ENCODE peak calls at places on chromosome 18, in five cellular contexts. Q is HCT116, B is HepG2, Z is GM12878, F is H1. C is an unnamed sample.

GRCh38 chr18:52435301-52435700 is 95.3 kb downstream of the DCC start:
- DNase-seq in Q (no peak), B (no peak), Z (no peak), F (no peak), C (no peak)

GRCh38 chr18:22166070-22166972 is 3.1 kb upstream of the GATA6 start:
- DNase-seq in Q (no peak), B (no peak), Z (no peak), F (peak; percentile 53), C (no peak)

GRCh38 chr18:23281626-23282436 is 146.5 kb downstream of the CABLES1 start:
- DNase-seq in Q (peak; percentile 35), B (no peak), Z (no peak), F (no peak), C (no peak)

GRCh38 chr18:58102020-58102419 is 58.0 kb downstream of the NEDD4L start:
- DNase-seq in Q (no peak), B (no peak), Z (no peak), F (no peak), C (no peak)

GRCh38 chr18:28916436-28916835 is 739.5 kb upstream of the CDH2 start:
- DNase-seq in Q (no peak), B (no peak), Z (no peak), F (no peak), C (no peak)

GRCh38 chr18:28834889-28835288 is 658.0 kb upstream of the CDH2 start:
- DNase-seq in Q (no peak), B (no peak), Z (no peak), F (no peak), C (no peak)

GRCh38 chr18:11909597-11910026 is 1.5 kb upstream of the MPPE1 start:
- DNase-seq in Q (no peak), B (peak; percentile 26), Z (no peak), F (no peak), C (no peak)

GRCh38 chr18:22422909-22423548 is 5.3 kb upstream of the CTAGE1 start:
- DNase-seq in Q (no peak), B (no peak), Z (no peak), F (no peak), C (no peak)

GRCh38 chr18:45509535-45509934 is 105.7 kb upstream of the SLC14A2 start:
- DNase-seq in Q (no peak), B (no peak), Z (no peak), F (no peak), C (no peak)

GRCh38 chr18:73462092-73462491 is 594.3 kb upstream of the NETO1 start:
- DNase-seq in Q (no peak), B (no peak), Z (no peak), F (no peak), C (no peak)

GRCh38 chr18:3119401-3120323 is 100.1 kb downstream of the MYOM1 start:
- DNase-seq in Q (no peak), B (peak; percentile 60), Z (no peak), F (no peak), C (no peak)

GRCh38 chr18:79568543-79569205 is 110.9 kb upstream of the CTDP1 start:
- DNase-seq in Q (no peak), B (no peak), Z (no peak), F (no peak), C (no peak)

GRCh38 chr18:11042247-11042646 is 107.1 kb downstream of the PIEZO2 start:
- DNase-seq in Q (no peak), B (peak; percentile 72), Z (no peak), F (no peak), C (no peak)

GRCh38 chr18:79321625-79322024 is 74.1 kb upstream of the NFATC1 start:
- DNase-seq in Q (no peak), B (no peak), Z (no peak), F (no peak), C (no peak)

GRCh38 chr18:45237639-45238038 is 377.6 kb upstream of the SLC14A2 start:
- DNase-seq in Q (no peak), B (no peak), Z (no peak), F (no peak), C (no peak)

GRCh38 chr18:43115076-43116035 is at the start of gene RIT2:
- DNase-seq in Q (no peak), B (no peak), Z (no peak), F (no peak), C (no peak)

GRCh38 chr18:65762556-65762955 is 11.7 kb downstream of the CDH7 start:
- DNase-seq in Q (no peak), B (no peak), Z (no peak), F (no peak), C (no peak)
- TF ChIP-seq MAX in Q (no peak), B (no peak), Z (no peak), F (no peak), C (no peak)

DNA sequence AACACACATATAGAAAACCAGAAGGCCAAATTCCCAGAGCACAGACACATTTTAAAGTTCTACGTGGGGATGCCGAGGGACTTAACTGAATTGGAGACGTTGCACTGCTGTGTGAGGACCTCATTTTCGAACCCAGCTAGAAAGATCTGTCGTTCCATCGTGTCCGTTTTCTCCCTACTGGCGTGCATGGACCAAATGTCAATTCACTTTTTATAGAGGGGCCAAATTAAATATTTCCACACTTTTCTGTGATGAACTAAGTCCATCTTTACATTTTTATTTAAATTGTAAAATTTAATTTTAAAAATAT is 690 bp upstream of the TSHZ1 start:
- DNase-seq in Q (no peak), B (no peak), Z (no peak), F (no peak), C (peak; percentile 20)
- TF ChIP-seq EZH2 in Q (no peak), B (no peak), Z (no peak), F (no peak), C (no peak)

GRCh38 chr18:69567813-69568488 is 167.3 kb downstream of the DOK6 start:
- DNase-seq in Q (no peak), B (peak; percentile 63), Z (no peak), F (no peak), C (no peak)
- TF ChIP-seq MAX in Q (no peak), B (no peak), Z (no peak), F (no peak), C (no peak)

DNA sequence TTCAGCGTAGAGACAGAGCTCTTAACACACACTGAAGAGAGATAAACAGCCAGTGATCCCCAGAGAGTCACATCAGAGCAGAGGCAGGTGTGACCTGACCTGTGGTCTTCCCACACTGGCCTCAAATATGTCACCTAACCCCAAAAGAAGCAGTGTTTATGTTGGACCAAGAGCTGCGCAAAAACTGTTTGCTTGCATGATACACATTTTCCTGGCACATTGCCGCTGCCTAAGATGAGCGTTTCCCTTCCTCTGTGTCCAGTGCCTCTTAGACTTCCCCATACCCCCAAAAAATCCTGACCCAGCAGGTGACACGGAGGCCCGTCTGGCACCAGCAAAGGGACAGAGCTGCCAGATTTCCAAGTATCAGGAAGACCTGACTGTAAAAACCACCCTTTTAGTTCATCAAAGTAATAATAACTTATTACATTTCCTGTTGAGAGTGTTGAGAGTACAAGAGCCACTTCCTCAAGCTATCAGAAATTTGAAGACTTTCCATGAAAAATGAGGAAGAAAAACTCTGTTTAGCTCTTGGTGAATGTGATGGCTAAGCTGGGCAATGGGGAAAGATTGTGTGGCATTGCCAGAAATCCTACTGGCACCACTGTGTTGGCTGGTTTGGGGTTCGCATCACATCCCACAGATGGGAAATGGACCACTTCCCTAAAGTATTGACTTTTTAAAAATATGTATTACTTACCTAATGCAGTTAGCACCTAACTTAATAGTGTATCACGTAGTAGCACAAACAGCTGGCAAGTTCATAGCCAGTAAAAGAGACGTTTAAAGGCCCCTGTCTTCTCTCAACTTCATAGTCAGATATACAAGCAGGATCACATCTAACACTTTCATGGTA is 6.7 kb downstream of the TNFRSF11A start:
- DNase-seq in Q (no peak), B (no peak), Z (no peak), F (peak; percentile 30), C (no peak)
- TF ChIP-seq EZH2 in Q (no peak), B (no peak), Z (no peak), F (no peak), C (no peak)

GRCh38 chr18:51193621-51194287 is 3.7 kb downstream of the MEX3C start:
- DNase-seq in Q (no peak), B (no peak), Z (no peak), F (no peak), C (no peak)
- TF ChIP-seq MAX in Q (no peak), B (no peak), Z (no peak), F (no peak), C (no peak)

GRCh38 chr18:59264136-59264571 is 9.1 kb downstream of the RAX start:
- DNase-seq in Q (no peak), B (no peak), Z (no peak), F (peak; percentile 73), C (no peak)
- TF ChIP-seq EZH2 in Q (no peak), B (no peak), Z (no peak), F (no peak), C (no peak)

DNA sequence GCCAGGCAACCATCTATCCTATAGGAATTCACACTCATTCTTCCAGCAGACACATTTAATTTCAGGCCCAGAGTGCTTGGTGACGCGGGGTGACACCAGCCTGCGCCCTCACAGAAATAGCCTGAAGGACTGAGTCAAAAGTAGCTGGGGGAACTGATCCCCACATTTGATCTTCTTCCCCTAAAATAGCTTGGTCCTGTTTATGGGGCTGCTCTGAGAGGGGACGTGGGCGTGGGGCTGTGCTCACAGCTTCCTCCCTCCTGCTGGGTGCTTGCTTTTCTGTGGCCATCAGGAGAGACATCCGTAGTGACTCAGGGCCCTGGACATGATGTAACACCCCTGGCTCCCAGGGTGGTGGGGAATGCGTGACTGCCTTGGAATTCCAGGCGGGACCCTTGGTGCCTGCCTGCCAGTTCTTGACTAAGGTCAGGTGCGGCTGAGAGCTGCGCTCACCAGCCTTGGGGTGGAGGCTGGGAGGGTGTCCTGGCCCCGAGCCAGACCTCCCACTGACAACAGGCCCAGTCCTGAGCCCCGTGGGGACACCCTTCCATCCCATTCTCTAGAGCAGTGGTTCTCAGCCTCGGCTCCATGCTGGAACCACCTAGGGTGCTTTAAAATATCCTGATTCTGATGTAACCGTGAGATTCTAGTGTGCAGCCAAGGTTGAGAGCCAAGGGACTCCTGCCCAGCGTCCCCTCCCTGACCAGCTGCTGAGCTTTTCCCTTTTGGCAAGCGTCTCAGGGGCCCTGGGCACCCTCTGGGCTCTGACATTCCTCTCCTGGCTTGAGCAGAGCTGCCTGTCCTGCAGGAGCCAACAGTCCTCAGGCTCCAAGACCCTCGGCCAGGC is 47.4 kb upstream of the SMAD7 start:
- DNase-seq in Q (peak; percentile 91), B (peak; percentile 45), Z (no peak), F (no peak), C (peak; percentile 44)
- TF ChIP-seq MAX in Q (no peak), B (no peak), Z (no peak), F (no peak), C (no peak)